ENCODE peak calls at places on chromosomes 1 and 21, in nine cellular contexts. B is activated B cell treated with CpG ODN at 0.5 μM for 24 hours; N is activated CD4-positive, alpha-beta T cell treated with anti-CD3 and anti-CD28 coated beads for 1 hour; E is GM12864; R is naive thymus-derived CD8-positive, alpha-beta T cell; S is body of pancreas; Q is spleen; U is stimulated activated CD8-positive, alpha-beta memory T cell treated with anti-CD3 and anti-CD28 coated beads, Interleukin-7, amount 100 ng/mL, for 1 hour; D is heart left ventricle. J is an unnamed sample.

GRCh38 chr1:55712148-55712547 is 497.0 kb upstream of the USP24 start:
- DNase-seq in B (no peak), N (no peak), E (no peak), R (no peak), S (no peak), Q (no peak), U (no peak), D (no peak), J (no peak)

GRCh38 chr1:218499021-218499691 is 154.0 kb downstream of the TGFB2 start:
- DNase-seq in B (no peak), N (no peak), E (no peak), R (no peak), S (no peak), Q (no peak), U (no peak), D (no peak), J (no peak)

GRCh38 chr1:169928438-169929209 is 34.9 kb upstream of the SCYL3 start:
- DNase-seq in B (no peak), N (no peak), E (no peak), R (no peak), S (no peak), Q (no peak), U (no peak), D (no peak), J (peak)

GRCh38 chr1:94327001-94327685 is 89.8 kb upstream of the ARHGAP29 start:
- DNase-seq in B (no peak), N (no peak), E (no peak), R (no peak), S (no peak), Q (no peak), U (no peak), D (peak), J (no peak)

GRCh38 chr1:91650764-91651163 is 150.1 kb downstream of the CDC7 start:
- DNase-seq in B (no peak), N (no peak), E (no peak), R (no peak), S (peak), Q (no peak), U (no peak), D (peak), J (no peak)

GRCh38 chr1:9671377-9672140 is 20.0 kb downstream of the PIK3CD start:
- DNase-seq in B (no peak), N (no peak), E (no peak), R (no peak), S (no peak), Q (no peak), U (no peak), D (no peak), J (no peak)

GRCh38 chr1:198373376-198373775 is 167.1 kb downstream of the ATP6V1G3 start:
- DNase-seq in B (no peak), N (no peak), E (no peak), R (no peak), S (no peak), Q (no peak), U (no peak), D (no peak), J (no peak)

GRCh38 chr1:30694248-30695175 is 28.9 kb downstream of the MATN1 start:
- DNase-seq in B (no peak), N (no peak), E (no peak), R (no peak), S (no peak), Q (no peak), U (no peak), D (no peak), J (peak)

GRCh38 chr1:31785947-31786290 is 21.8 kb upstream of the ADGRB2 start:
- DNase-seq in B (no peak), N (no peak), E (no peak), R (no peak), S (peak), Q (peak), U (no peak), D (no peak), J (no peak)

GRCh38 chr1:173481195-173481772 is 4.1 kb downstream of the PRDX6 start:
- DNase-seq in B (no peak), N (no peak), E (no peak), R (no peak), S (no peak), Q (no peak), U (no peak), D (no peak), J (no peak)

GRCh38 chr1:231091853-231092301 is 51.8 kb upstream of the FAM89A start:
- DNase-seq in B (no peak), N (no peak), E (no peak), R (peak), S (peak), Q (no peak), U (peak), D (no peak), J (peak)

GRCh38 chr1:205374205-205375078 is 17.7 kb upstream of the KLHDC8A start:
- DNase-seq in B (no peak), N (no peak), E (no peak), R (no peak), S (no peak), Q (no peak), U (no peak), D (no peak), J (no peak)

GRCh38 chr21:28794341-28794970 is 198.2 kb downstream of the LTN1 start:
- DNase-seq in B (no peak), N (no peak), E (no peak), R (no peak), S (no peak), Q (no peak), U (no peak), D (no peak), J (no peak)

GRCh38 chr21:33657124-33657842 is 15.0 kb downstream of the ITSN1 start:
- DNase-seq in B (no peak), N (no peak), E (no peak), R (no peak), S (no peak), Q (no peak), U (no peak), D (no peak), J (no peak)

GRCh38 chr1:89843279-89844121 is 22.7 kb downstream of the LRRC8D start:
- DNase-seq in B (peak), N (peak), E (peak), R (peak), S (peak), Q (peak), U (peak), D (peak), J (peak)

GRCh38 chr1:59146651-59147358 is 150.1 kb upstream of the FGGY start:
- DNase-seq in B (peak), N (peak), E (no peak), R (peak), S (peak), Q (peak), U (peak), D (peak), J (no peak)

GRCh38 chr1:97820470-97821188 is 100.2 kb downstream of the DPYD start:
- DNase-seq in B (no peak), N (no peak), E (no peak), R (no peak), S (no peak), Q (no peak), U (no peak), D (no peak), J (peak)

GRCh38 chr1:53331446-53332187 is 3.7 kb upstream of the LRP8 start:
- DNase-seq in B (peak), N (no peak), E (no peak), R (no peak), S (peak), Q (peak), U (no peak), D (peak), J (no peak)